ENCODE peak calls at places on chromosomes 16 and 17, in seven cellular contexts. N is endodermal cell, R is endothelial cell of umbilical vein, D is kidney, M is neural progenitor cell, U is mesenchymal stem cell, Y is IMR-90. F is an unnamed sample.
A peak's percentile ranks its signal among the peaks of the same experiment; 100 is the strongest.

GRCh38 chr17:47802341-47803022 is 19.1 kb downstream of the OSBPL7 start:
- DNase-seq in D (no peak), R (peak; percentile 36), M (peak; percentile 82), N (peak; percentile 92), U (peak; percentile 57), Y (peak; percentile 41), F (no peak)

GRCh38 chr17:42928714-42929496 is 28.3 kb downstream of the G6PC1 start:
- DNase-seq in D (no peak), U (peak; percentile 79), M (peak; percentile 61), Y (peak; percentile 85), R (peak; percentile 81), N (peak; percentile 86), F (peak; percentile 60)

GRCh38 chr17:7483238-7484066 is 714 bp upstream of the POLR2A start:
- DNase-seq in U (peak; percentile 98), D (peak; percentile 98), N (peak; percentile 99), Y (peak; percentile 93), M (peak; percentile 94), R (peak; percentile 75), F (peak; percentile 62)

GRCh38 chr16:29825145-29826044 is 5.1 kb downstream of the MVP start:
- DNase-seq in Y (peak; percentile 90), U (peak; percentile 80), N (peak; percentile 65), D (peak; percentile 82), M (peak; percentile 41), R (peak; percentile 65), F (no peak)

GRCh38 chr17:46191332-46192210 is 1.7 kb downstream of the KANSL1 start:
- DNase-seq in N (peak; percentile 85), Y (no peak), U (peak; percentile 77), M (peak; percentile 74), D (peak; percentile 70), R (peak; percentile 67), F (no peak)

GRCh38 chr17:73489991-73490390 is 154.3 kb downstream of the SDK2 start:
- DNase-seq in D (peak; percentile 25), M (no peak), Y (no peak), R (no peak), N (no peak), U (no peak), F (no peak)

GRCh38 chr17:74637265-74637664 is 13.7 kb upstream of the CD300E start:
- DNase-seq in R (no peak), D (no peak), M (no peak), U (no peak), N (no peak), Y (no peak), F (no peak)

GRCh38 chr17:72087876-72088275 is 32.9 kb upstream of the SOX9 start:
- DNase-seq in Y (no peak), D (no peak), U (no peak), M (no peak), N (peak; percentile 13), R (no peak), F (no peak)

GRCh38 chr17:32518856-32519768 is 32.3 kb downstream of the CDK5R1 start:
- DNase-seq in R (peak; percentile 49), D (peak; percentile 80), N (peak; percentile 97), Y (no peak), U (peak; percentile 49), M (peak; percentile 98), F (no peak)

GRCh38 chr16:4591706-4592470 is 22.8 kb downstream of the UBALD1 start:
- DNase-seq in Y (no peak), R (no peak), D (no peak), U (no peak), N (peak; percentile 71), M (no peak), F (no peak)

GRCh38 chr17:75738218-75738802 is 17.1 kb downstream of the ITGB4 start:
- DNase-seq in Y (peak; percentile 27), M (no peak), R (no peak), N (peak; percentile 43), U (no peak), D (no peak), F (no peak)

GRCh38 chr16:48432136-48432535 is 46.9 kb upstream of the SIAH1 start:
- DNase-seq in D (no peak), N (no peak), U (no peak), Y (no peak), R (no peak), M (no peak), F (no peak)

GRCh38 chr16:86377251-86378022 is 132.9 kb upstream of the FOXF1 start:
- DNase-seq in R (no peak), D (no peak), N (no peak), M (no peak), Y (no peak), U (no peak), F (no peak)

GRCh38 chr17:5557485-5557884 is 26.8 kb downstream of the NLRP1 start:
- DNase-seq in N (no peak), M (no peak), D (no peak), Y (peak; percentile 84), U (peak; percentile 51), R (peak; percentile 17), F (no peak)

GRCh38 chr17:20920813-20921199 is 122.0 kb downstream of the USP22 start:
- DNase-seq in D (no peak), Y (peak; percentile 53), U (peak; percentile 73), M (no peak), R (peak; percentile 14), N (no peak), F (no peak)

GRCh38 chr16:2042666-2043295 is 4.9 kb downstream of the NTHL1 start:
- DNase-seq in U (no peak), R (no peak), N (no peak), Y (no peak), D (no peak), M (no peak), F (no peak)

GRCh38 chr16:2043980-2044451 is 3.6 kb downstream of the NTHL1 start:
- DNase-seq in R (peak; percentile 69), D (peak; percentile 87), M (no peak), Y (no peak), U (no peak), N (no peak), F (no peak)

GRCh38 chr16:2043296-2043979 is 4.2 kb downstream of the NTHL1 start:
- DNase-seq in Y (no peak), D (peak; percentile 85), N (no peak), M (no peak), U (no peak), R (no peak), F (no peak)

GRCh38 chr16:2040450-2041105 is 7.1 kb downstream of the NTHL1 start:
- DNase-seq in Y (no peak), N (no peak), D (peak; percentile 77), U (no peak), M (no peak), R (no peak), F (no peak)

GRCh38 chr16:2042171-2042570 is 5.5 kb downstream of the NTHL1 start:
- DNase-seq in M (no peak), R (no peak), N (no peak), U (no peak), Y (no peak), D (peak; percentile 80), F (no peak)
- H3K27ac ChIP-seq in M (no peak overlapping the region), R (no peak overlapping the region), N (no peak overlapping the region), U (no peak overlapping the region), Y (no peak overlapping the region), D (no peak overlapping the region), F (peak overlapping the region; percentile 99)

GRCh38 chr17:40916366-40916765 is 21.1 kb downstream of the KRT23 start:
- DNase-seq in D (no peak), R (no peak), U (no peak), N (no peak), M (no peak), Y (no peak), F (no peak)
- H3K9ac ChIP-seq in D (no peak overlapping the region), R (no peak overlapping the region), U (peak overlapping the region; percentile 83), N (no peak overlapping the region), M (no peak overlapping the region), Y (no peak overlapping the region), F (no peak overlapping the region)

GRCh38 chr17:50153650-50154575 is 3.4 kb upstream of the PPP1R9B start:
- DNase-seq in N (no peak), M (no peak), R (no peak), D (peak; percentile 68), U (no peak), Y (no peak), F (no peak)

GRCh38 chr17:50151041-50151936 is 812 bp upstream of the PPP1R9B start:
- DNase-seq in Y (peak; percentile 89), U (peak; percentile 96), R (peak; percentile 85), N (peak; percentile 99), D (peak; percentile 97), M (peak; percentile 97), F (no peak)

GRCh38 chr17:50154604-50155003 is 4.1 kb upstream of the PPP1R9B start:
- DNase-seq in N (no peak), M (no peak), Y (no peak), R (no peak), U (no peak), D (no peak), F (no peak)

GRCh38 chr17:50151937-50152547 is 1.6 kb upstream of the PPP1R9B start:
- DNase-seq in N (peak; percentile 98), D (peak; percentile 93), U (peak; percentile 93), M (peak; percentile 92), Y (peak; percentile 87), R (peak; percentile 81), F (no peak)

GRCh38 chr17:50152736-50153135 is 2.3 kb upstream of the PPP1R9B start:
- DNase-seq in D (peak; percentile 59), Y (no peak), U (no peak), M (no peak), R (no peak), N (no peak), F (no peak)
- H3K27ac ChIP-seq in D (no peak overlapping the region), Y (no peak overlapping the region), U (no peak overlapping the region), M (no peak overlapping the region), R (peak overlapping the region; percentile 76), N (no peak overlapping the region), F (peak overlapping the region; percentile 89)

GRCh38 chr16:68655806-68656205 is 10.7 kb downstream of the CDH3 start:
- DNase-seq in Y (no peak), N (no peak), D (no peak), U (no peak), M (no peak), R (no peak), F (no peak)

GRCh38 chr16:68662035-68662434 is 16.9 kb downstream of the CDH3 start:
- DNase-seq in U (no peak), R (no peak), D (no peak), N (no peak), M (no peak), Y (no peak), F (no peak)

GRCh38 chr16:68658974-68659360 is 13.9 kb downstream of the CDH3 start:
- DNase-seq in D (no peak), U (no peak), N (no peak), R (no peak), M (no peak), Y (no peak), F (no peak)

GRCh38 chr16:68656771-68657170 is 11.7 kb downstream of the CDH3 start:
- DNase-seq in R (no peak), U (no peak), N (no peak), D (no peak), Y (no peak), M (peak; percentile 40), F (no peak)

GRCh38 chr16:68658258-68658973 is 13.3 kb downstream of the CDH3 start:
- DNase-seq in M (peak; percentile 16), N (no peak), R (no peak), U (peak; percentile 64), Y (peak; percentile 50), D (no peak), F (peak; percentile 87)
- H3K9ac ChIP-seq in M (no peak overlapping the region), N (no peak overlapping the region), R (no peak overlapping the region), U (peak overlapping the region; percentile 38), Y (no peak overlapping the region), D (no peak overlapping the region), F (peak overlapping the region; percentile 47)

GRCh38 chr17:79100405-79100804 is 25.8 kb downstream of the ENGASE start:
- DNase-seq in Y (no peak), U (no peak), D (no peak), M (no peak), R (no peak), N (no peak), F (no peak)
- H3K27ac ChIP-seq in Y (no peak overlapping the region), U (no peak overlapping the region), D (no peak overlapping the region), M (no peak overlapping the region), R (no peak overlapping the region), N (no peak overlapping the region), F (no peak overlapping the region)

GRCh38 chr17:80858301-80859003 is 133.2 kb upstream of the CHMP6 start:
- DNase-seq in D (no peak), N (peak; percentile 47), U (no peak), Y (peak; percentile 8), M (no peak), R (no peak), F (no peak)
- H3K9ac ChIP-seq in D (no peak overlapping the region), N (no peak overlapping the region), U (peak overlapping the region; percentile 59), Y (peak overlapping the region; percentile 28), M (no peak overlapping the region), R (no peak overlapping the region), F (no peak overlapping the region)

F was measured in SK-N-MC.